ENCODE peak calls at places on chromosome 9, in eight cellular contexts. W, C, D, B, X, G, R and L are unnamed samples.

GRCh38 chr9:15513335-15513734 is 2.6 kb upstream of the PSIP1 start:
- DNase-seq in W (no peak), C (no peak), D (no peak), B (peak; percentile 22), X (no peak), G (peak; percentile 48), R (no peak), L (peak; percentile 10)

GRCh38 chr9:16335788-16336580 is 534.5 kb downstream of the BNC2 start:
- DNase-seq in W (peak; percentile 100), C (no peak), D (no peak), B (no peak), X (no peak), G (no peak), R (peak; percentile 94), L (peak; percentile 96)

GRCh38 chr9:73157811-73158210 is 6.1 kb downstream of the ANXA1 start:
- DNase-seq in W (no peak), C (no peak), D (no peak), B (no peak), X (no peak), G (no peak), R (no peak), L (no peak)

GRCh38 chr9:81999806-82000205 is 11.2 kb downstream of the SPATA31D1 start:
- DNase-seq in W (no peak), C (no peak), D (no peak), B (peak; percentile 3), X (no peak), G (no peak), R (peak; percentile 36), L (no peak)

GRCh38 chr9:92135576-92135975 is 20.4 kb upstream of the SPTLC1 start:
- DNase-seq in W (no peak), C (no peak), D (no peak), B (no peak), X (no peak), G (no peak), R (no peak), L (no peak)

GRCh38 chr9:93111001-93111370 is 15.0 kb downstream of the CARD19 start:
- DNase-seq in W (no peak), C (no peak), D (no peak), B (no peak), X (no peak), G (peak; percentile 1), R (peak; percentile 8), L (no peak)

GRCh38 chr9:95980262-95981125 is 105.0 kb downstream of the ERCC6L2 start:
- DNase-seq in W (no peak), C (no peak), D (no peak), B (no peak), X (no peak), G (no peak), R (no peak), L (no peak)

GRCh38 chr9:94014066-94014654 is 59.0 kb upstream of the BARX1 start:
- DNase-seq in W (peak; percentile 20), C (no peak), D (no peak), B (peak; percentile 51), X (peak; percentile 2), G (peak; percentile 54), R (peak; percentile 12), L (peak; percentile 12)

GRCh38 chr9:97445119-97445701 is 33.3 kb downstream of the TDRD7 start:
- DNase-seq in W (no peak), C (no peak), D (no peak), B (no peak), X (no peak), G (no peak), R (no peak), L (no peak)

GRCh38 chr9:133348763-133349573 is 950 bp downstream of the RPL7A start:
- DNase-seq in W (no peak), C (no peak), D (no peak), B (no peak), X (no peak), G (no peak), R (peak; percentile 38), L (no peak)

GRCh38 chr9:113155911-113156559 is 5.2 kb downstream of the SLC31A2 start:
- DNase-seq in W (no peak), C (no peak), D (peak; percentile 44), B (no peak), X (peak; percentile 81), G (no peak), R (no peak), L (no peak)

GRCh38 chr9:74960548-74960947 is 7.8 kb upstream of the C9orf40 start:
- DNase-seq in W (peak; percentile 39), C (no peak), D (no peak), B (no peak), X (no peak), G (no peak), R (no peak), L (peak; percentile 60)

GRCh38 chr9:96040591-96041461 is 165.3 kb downstream of the ERCC6L2 start:
- DNase-seq in W (no peak), C (no peak), D (no peak), B (no peak), X (no peak), G (no peak), R (no peak), L (no peak)

GRCh38 chr9:93599571-93600403 is 23.4 kb downstream of the PHF2 start:
- DNase-seq in W (no peak), C (no peak), D (no peak), B (no peak), X (no peak), G (no peak), R (no peak), L (no peak)

GRCh38 chr9:90632680-90633207 is 9.9 kb downstream of the DIRAS2 start:
- DNase-seq in W (no peak), C (no peak), D (no peak), B (no peak), X (no peak), G (no peak), R (no peak), L (no peak)

GRCh38 chr9:133968428-133968827 is 23.7 kb downstream of the VAV2 start:
- DNase-seq in W (no peak), C (no peak), D (no peak), B (no peak), X (no peak), G (no peak), R (no peak), L (no peak)

GRCh38 chr9:109448223-109448622 is 49.9 kb downstream of the PTPN3 start:
- DNase-seq in W (peak; percentile 56), C (no peak), D (no peak), B (no peak), X (no peak), G (no peak), R (no peak), L (peak; percentile 53)

GRCh38 chr9:79940919-79941318 is 369.2 kb downstream of the TLE4 start:
- DNase-seq in W (no peak), C (no peak), D (no peak), B (no peak), X (no peak), G (no peak), R (no peak), L (no peak)